ENCODE peak calls at places on chromosomes 7 and 10, in six cellular contexts. M is anterior cingulate cortex; S is iPS DF 6.9; O is GM10248; R is HEK293T; B is stimulated activated CD8-positive, alpha-beta memory T cell treated with anti-CD3 and anti-CD28 coated beads, Interleukin-12 subunit alpha, Interleukin-12 subunit beta, amount 100 ng/mL, for 4 hours. D is an unnamed sample.

GRCh38 chr7:16918288-16918895 is 36.6 kb upstream of the AGR3 start:
- DNase-seq in O (no peak), B (no peak), R (no peak), M (no peak), S (no peak), D (peak)

GRCh38 chr10:70232155-70232858 is 922 bp downstream of the PPA1 start:
- DNase-seq in O (peak), S (no peak), M (no peak), R (peak), B (peak), D (no peak)

GRCh38 chr7:24378871-24379608 is 95.0 kb downstream of the NPY start:
- DNase-seq in R (no peak), O (no peak), M (no peak), B (no peak), S (no peak), D (no peak)

GRCh38 chr7:73612598-73613269 is 11.6 kb downstream of the MLXIPL start:
- DNase-seq in B (no peak), S (no peak), O (no peak), M (no peak), R (no peak), D (no peak)

GRCh38 chr7:74256446-74257408 is 2.5 kb upstream of the RFC2 start:
- DNase-seq in R (no peak), B (no peak), M (no peak), S (no peak), O (no peak), D (no peak)

GRCh38 chr10:106987362-106987761 is 177.1 kb downstream of the SORCS1 start:
- DNase-seq in M (no peak), O (no peak), R (no peak), B (no peak), S (no peak), D (no peak)

GRCh38 chr10:98332623-98333269 is 64.8 kb upstream of the LOXL4 start:
- DNase-seq in B (no peak), S (no peak), M (no peak), R (no peak), O (no peak), D (no peak)

GRCh38 chr7:134926396-134926795 is 59.9 kb upstream of the AGBL3 start:
- DNase-seq in M (no peak), O (no peak), R (no peak), B (no peak), S (no peak), D (no peak)

GRCh38 chr7:137873524-137873923 is 26.8 kb upstream of the DGKI start:
- DNase-seq in M (no peak), B (no peak), S (no peak), R (no peak), O (no peak), D (no peak)

GRCh38 chr7:143240323-143241168 is 18.7 kb downstream of the TAS2R40 start:
- DNase-seq in O (peak), M (peak), B (peak), R (peak), S (peak), D (peak)

GRCh38 chr10:43012578-43012977 is 64.3 kb upstream of the RET start:
- DNase-seq in R (no peak), O (no peak), M (no peak), S (peak), B (no peak), D (no peak)

GRCh38 chr10:90674461-90674860 is 183.4 kb downstream of the HTR7 start:
- DNase-seq in S (no peak), M (no peak), O (no peak), R (no peak), B (no peak), D (no peak)

GRCh38 chr7:149642579-149642978 is 130.8 kb downstream of the ZNF467 start:
- DNase-seq in S (no peak), B (no peak), O (no peak), M (no peak), R (no peak), D (no peak)

GRCh38 chr10:121627810-121628209 is 29.6 kb upstream of the FGFR2 start:
- DNase-seq in O (no peak), B (no peak), M (no peak), S (no peak), R (no peak), D (no peak)

GRCh38 chr7:128909605-128910568 is 622 bp downstream of the KCP start:
- DNase-seq in S (no peak), M (no peak), B (no peak), O (no peak), R (peak), D (no peak)

GRCh38 chr7:131109757-131110293 is 217.9 kb upstream of the MKLN1 start:
- DNase-seq in B (peak), O (peak), M (peak), R (peak), S (no peak), D (peak)

GRCh38 chr7:104328308-104328969 is at the start of gene LHFPL3:
- DNase-seq in B (no peak), S (no peak), R (no peak), O (no peak), M (no peak), D (peak)

GRCh38 chr10:96987842-96988175 is 155.7 kb downstream of the LCOR start:
- DNase-seq in O (no peak), B (no peak), S (no peak), R (no peak), M (no peak), D (no peak)

GRCh38 chr10:6615971-6616370 is 35.9 kb upstream of the PRKCQ start:
- DNase-seq in O (no peak), M (no peak), S (no peak), R (no peak), B (no peak), D (no peak)